ENCODE peak calls at places on chromosomes 7 and 10, in five cellular contexts. L is trophoblast cell, B is H1, S is neuronal stem cell, K is mesenchymal stem cell. P is an unnamed sample.
A peak's percentile ranks its signal among the peaks of the same experiment; 100 is the strongest.

GRCh38 chr10:96073722-96074121 is 30.3 kb downstream of the CCNJ start:
- DNase-seq in L (peak; percentile 84), B (no peak), S (no peak), K (peak; percentile 41), P (no peak)

GRCh38 chr10:97355571-97355975 is 21.0 kb upstream of the FRAT2 start:
- DNase-seq in L (no peak), B (peak; percentile 58), S (no peak), K (no peak), P (no peak)

GRCh38 chr10:113183543-113183942 is 233.5 kb downstream of the TCF7L2 start:
- DNase-seq in L (no peak), B (no peak), S (no peak), K (no peak), P (no peak)

GRCh38 chr10:121436281-121436629 is 162.0 kb downstream of the FGFR2 start:
- DNase-seq in L (peak; percentile 52), B (no peak), S (no peak), K (no peak), P (no peak)

GRCh38 chr7:73342645-73343044 is 14.7 kb downstream of the FKBP6 start:
- DNase-seq in L (peak; percentile 50), B (no peak), S (peak; percentile 26), K (peak; percentile 80), P (peak; percentile 68)

GRCh38 chr7:133313575-133313974 is 60.7 kb downstream of the EXOC4 start:
- DNase-seq in L (no peak), B (no peak), S (no peak), K (no peak), P (no peak)

GRCh38 chr7:130276796-130277762 is 10.4 kb downstream of the CPA2 start:
- DNase-seq in L (no peak), B (no peak), S (no peak), K (peak; percentile 65), P (no peak)

GRCh38 chr7:50212666-50213621 is 91.6 kb upstream of the IKZF1 start:
- DNase-seq in L (no peak), B (no peak), S (no peak), K (no peak), P (no peak)

GRCh38 chr7:130890176-130891020 is 156.4 kb upstream of the KLF14 start:
- DNase-seq in L (no peak), B (no peak), S (no peak), K (peak; percentile 78), P (no peak)

GRCh38 chr10:8151086-8151485 is 96.6 kb downstream of the GATA3 start:
- DNase-seq in L (no peak), B (no peak), S (no peak), K (no peak), P (no peak)

GRCh38 chr7:121798896-121799295 is 74.1 kb upstream of the PTPRZ1 start:
- DNase-seq in L (no peak), B (no peak), S (peak; percentile 63), K (no peak), P (peak; percentile 56)

GRCh38 chr7:27170936-27171635 is 3.0 kb downstream of the HOXA10 start:
- DNase-seq in L (no peak), B (peak; percentile 48), S (no peak), K (peak; percentile 52), P (peak; percentile 55)

GRCh38 chr7:18408461-18408860 is 87.1 kb upstream of the HDAC9 start:
- DNase-seq in L (no peak), B (no peak), S (no peak), K (peak; percentile 55), P (no peak)

GRCh38 chr7:102077081-102077480 is 209.6 kb upstream of the SH2B2 start:
- DNase-seq in L (no peak), B (no peak), S (no peak), K (no peak), P (peak; percentile 84)

GRCh38 chr10:86646532-86646931 is 7.8 kb upstream of the OPN4 start:
- DNase-seq in L (no peak), B (peak; percentile 41), S (no peak), K (no peak), P (no peak)

GRCh38 chr10:86645111-86645445 is 9.3 kb upstream of the OPN4 start:
- DNase-seq in L (no peak), B (no peak), S (no peak), K (no peak), P (peak; percentile 28)

GRCh38 chr10:86644412-86645110 is 9.8 kb upstream of the OPN4 start:
- DNase-seq in L (no peak), B (peak; percentile 50), S (no peak), K (peak; percentile 38), P (peak; percentile 51)

GRCh38 chr10:86642499-86642898 is 11.8 kb upstream of the OPN4 start:
- DNase-seq in L (no peak), B (no peak), S (no peak), K (peak; percentile 37), P (no peak)

DNA sequence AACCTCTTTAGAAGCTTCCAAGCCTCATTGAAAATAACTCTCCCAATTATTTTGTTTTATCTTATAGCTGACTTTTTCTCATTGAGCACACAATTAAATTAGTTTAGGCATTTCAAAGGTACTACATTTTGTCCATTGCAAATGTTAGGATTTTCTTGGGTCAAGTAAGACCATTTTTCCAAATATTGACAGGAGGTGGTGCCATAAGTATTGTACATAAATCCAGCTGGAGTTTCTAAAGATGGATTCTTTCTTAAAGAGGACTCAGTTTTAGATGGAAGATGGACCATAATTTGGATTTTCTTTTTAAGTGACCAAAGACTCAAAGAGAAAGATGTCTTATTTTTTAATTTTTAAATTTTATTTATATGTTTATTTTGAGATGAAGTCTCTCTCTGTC is 12.3 kb upstream of the OPN4 start:
- DNase-seq in L (no peak), B (no peak), S (no peak), K (no peak), P (no peak)
- H2BK12ac ChIP-seq in L (no peak overlapping the region), B (no peak overlapping the region), S (no peak overlapping the region), K (no peak overlapping the region), P (no peak overlapping the region)

DNA sequence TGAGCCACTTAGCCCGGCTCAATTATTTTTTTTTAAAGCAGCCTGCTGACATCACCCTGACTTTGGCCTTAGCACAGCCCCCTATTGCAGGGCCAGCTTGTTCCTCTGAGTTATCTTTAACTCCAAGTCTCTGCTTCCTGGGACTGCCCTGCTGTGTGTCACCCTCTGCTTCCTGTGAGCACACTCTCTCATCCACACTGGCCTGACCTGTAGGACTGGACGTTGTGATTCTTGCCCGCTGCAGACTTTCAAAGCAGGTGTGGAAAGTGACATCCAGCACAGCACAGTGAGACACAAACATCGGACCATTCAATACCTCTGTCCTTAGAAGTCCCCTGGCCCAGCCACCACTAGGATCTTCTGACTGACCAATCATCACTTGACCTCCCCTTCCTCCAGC is 26.4 kb upstream of the HSPA12A start:
- DNase-seq in L (no peak), B (no peak), S (no peak), K (peak; percentile 30), P (no peak)
- H2BK12ac ChIP-seq in L (no peak overlapping the region), B (no peak overlapping the region), S (no peak overlapping the region), K (peak overlapping the region; percentile 1), P (no peak overlapping the region)

GRCh38 chr7:107940951-107941350 is 50.0 kb downstream of the DLD start:
- DNase-seq in L (no peak), B (no peak), S (no peak), K (no peak), P (no peak)

GRCh38 chr7:107944776-107945175 is 53.8 kb downstream of the DLD start:
- DNase-seq in L (no peak), B (no peak), S (no peak), K (no peak), P (no peak)

GRCh38 chr7:107945332-107945731 is 54.3 kb downstream of the DLD start:
- DNase-seq in L (no peak), B (no peak), S (no peak), K (no peak), P (no peak)

GRCh38 chr7:107940146-107940489 is 49.1 kb downstream of the DLD start:
- DNase-seq in L (no peak), B (no peak), S (no peak), K (no peak), P (no peak)

GRCh38 chr7:107943018-107943417 is 52.0 kb downstream of the DLD start:
- DNase-seq in L (no peak), B (no peak), S (no peak), K (no peak), P (no peak)
- H2BK12ac ChIP-seq in L (no peak overlapping the region), B (no peak overlapping the region), S (no peak overlapping the region), K (no peak overlapping the region), P (no peak overlapping the region)

GRCh38 chr10:88243202-88243744 is 339.8 kb downstream of the RNLS start:
- DNase-seq in L (no peak), B (no peak), S (no peak), K (no peak), P (no peak)
- H2BK12ac ChIP-seq in L (no peak overlapping the region), B (no peak overlapping the region), S (no peak overlapping the region), K (no peak overlapping the region), P (no peak overlapping the region)

GRCh38 chr7:139092090-139092796 is 17.3 kb downstream of the ZC3HAV1 start:
- DNase-seq in L (no peak), B (no peak), S (no peak), K (no peak), P (no peak)

GRCh38 chr7:139091677-139091996 is 17.9 kb downstream of the ZC3HAV1 start:
- DNase-seq in L (no peak), B (no peak), S (no peak), K (no peak), P (no peak)

GRCh38 chr7:139095194-139095659 is 14.3 kb downstream of the ZC3HAV1 start:
- DNase-seq in L (no peak), B (no peak), S (no peak), K (no peak), P (peak; percentile 38)

GRCh38 chr7:139094030-139094429 is 15.5 kb downstream of the ZC3HAV1 start:
- DNase-seq in L (no peak), B (no peak), S (no peak), K (no peak), P (no peak)

DNA sequence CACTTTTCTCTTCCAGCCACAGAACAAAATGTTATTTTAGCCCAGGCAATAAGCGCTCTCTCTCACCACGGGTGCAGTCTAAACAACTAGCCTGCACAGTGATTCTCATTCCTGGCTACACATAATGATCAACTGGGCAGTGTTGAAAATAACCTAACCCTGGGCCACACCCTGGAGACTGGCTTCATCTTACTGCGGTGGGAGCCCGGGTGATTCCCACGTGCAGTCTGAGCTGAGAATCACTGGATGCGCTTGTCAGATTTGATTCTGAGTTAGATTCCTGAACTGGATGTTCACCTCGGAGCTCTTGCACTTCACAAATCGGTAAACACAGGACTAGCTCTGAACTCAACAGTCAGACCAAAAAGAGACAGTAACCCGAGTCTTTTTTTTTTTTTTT is 14.9 kb downstream of the ZC3HAV1 start:
- DNase-seq in L (no peak), B (no peak), S (no peak), K (no peak), P (no peak)
- H2BK12ac ChIP-seq in L (no peak overlapping the region), B (no peak overlapping the region), S (no peak overlapping the region), K (no peak overlapping the region), P (no peak overlapping the region)

DNA sequence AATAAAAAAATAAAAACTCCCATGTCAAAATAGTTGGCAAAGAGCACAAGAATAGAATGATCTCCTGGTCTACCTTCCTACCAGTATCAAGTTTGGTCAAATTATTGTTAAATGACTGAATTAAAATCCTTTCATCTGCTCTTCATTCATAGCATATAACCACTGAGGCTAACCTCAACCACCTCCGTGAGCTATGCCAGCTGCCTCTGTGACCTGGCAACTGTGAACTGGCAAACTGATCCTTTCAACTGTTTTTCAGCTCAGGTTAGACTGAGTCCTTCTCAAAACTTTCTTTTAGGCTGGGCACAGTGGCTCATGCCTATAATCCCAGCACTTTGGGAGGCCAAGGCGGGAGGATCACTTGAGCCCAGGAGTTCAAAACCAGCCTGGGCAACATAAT is 36.1 kb downstream of the NUDCD3 start:
- DNase-seq in L (no peak), B (no peak), S (no peak), K (no peak), P (no peak)
- H2BK12ac ChIP-seq in L (no peak overlapping the region), B (no peak overlapping the region), S (no peak overlapping the region), K (no peak overlapping the region), P (no peak overlapping the region)

GRCh38 chr10:18625906-18626305 is 25.5 kb downstream of the NSUN6 start:
- DNase-seq in L (no peak), B (no peak), S (no peak), K (peak; percentile 66), P (no peak)
- H2BK12ac ChIP-seq in L (no peak overlapping the region), B (no peak overlapping the region), S (no peak overlapping the region), K (no peak overlapping the region), P (no peak overlapping the region)